ENCODE peak calls at places on chromosomes 3 and 15, in four cellular contexts. P, Z, H and Y are unnamed samples.

GRCh38 chr3:64763980-64764379 is 76.2 kb upstream of the ADAMTS9 start:
- DNase-seq in H (no peak), Z (no peak), P (no peak), Y (no peak)

GRCh38 chr3:128489860-128490649 is 2.9 kb downstream of the GATA2 start:
- DNase-seq in P (no peak), Z (peak), H (no peak), Y (no peak)

GRCh38 chr15:49270541-49271421 is 100.7 kb downstream of the GALK2 start:
- DNase-seq in H (peak), Z (peak), P (no peak), Y (no peak)

GRCh38 chr15:99009741-99010370 is 2.3 kb upstream of the PGPEP1L start:
- DNase-seq in H (no peak), P (no peak), Z (no peak), Y (no peak)

GRCh38 chr3:139836656-139837464 is 98.1 kb upstream of the CLSTN2 start:
- DNase-seq in H (no peak), Z (no peak), P (no peak), Y (peak)

GRCh38 chr3:14822875-14823807 is 4.4 kb downstream of the FGD5 start:
- DNase-seq in P (no peak), H (no peak), Z (no peak), Y (no peak)

GRCh38 chr3:118882353-118882947 is 152.2 kb downstream of the IGSF11 start:
- DNase-seq in P (peak), H (peak), Z (peak), Y (peak)

GRCh38 chr3:126782554-126782953 is 78.5 kb downstream of the CHCHD6 start:
- DNase-seq in Z (peak), H (peak), P (no peak), Y (no peak)

GRCh38 chr3:71874618-71875017 is 89.7 kb upstream of the PROK2 start:
- DNase-seq in P (no peak), H (no peak), Z (no peak), Y (no peak)

GRCh38 chr3:15797600-15798303 is at the start of gene ANKRD28:
- DNase-seq in P (no peak), Z (peak), H (no peak), Y (peak)

GRCh38 chr3:15512173-15512572 is 9.3 kb downstream of the COLQ start:
- DNase-seq in P (no peak), H (peak), Z (peak), Y (peak)

GRCh38 chr3:5194341-5194740 is 6.8 kb downstream of the EDEM1 start:
- DNase-seq in P (no peak), H (no peak), Z (no peak), Y (no peak)

GRCh38 chr15:63407612-63408011 is 26.0 kb upstream of the CA12 start:
- DNase-seq in H (no peak), Z (no peak), P (no peak), Y (peak)

GRCh38 chr3:45644467-45645201 is 44.6 kb upstream of the SACM1L start:
- DNase-seq in P (no peak), Z (peak), H (no peak), Y (no peak)

GRCh38 chr3:178525180-178525704 is 11.0 kb upstream of the KCNMB2 start:
- DNase-seq in P (no peak), Z (no peak), H (no peak), Y (no peak)

GRCh38 chr3:63395960-63396359 is 117.9 kb downstream of the SYNPR start:
- DNase-seq in P (no peak), Z (peak), H (no peak), Y (no peak)

GRCh38 chr15:53974121-53974520 is 4.1 kb upstream of the UNC13C start:
- DNase-seq in H (no peak), P (no peak), Z (no peak), Y (no peak)

GRCh38 chr3:150528359-150528797 is 17.9 kb downstream of the SERP1 start:
- DNase-seq in H (no peak), P (no peak), Z (peak), Y (peak)

GRCh38 chr3:127888564-127889107 is 26.4 kb upstream of the KBTBD12 start:
- DNase-seq in H (peak), Z (peak), P (no peak), Y (no peak)

GRCh38 chr15:73897441-73898261 is 24.3 kb downstream of the TBC1D21 start:
- DNase-seq in Z (peak), H (peak), P (peak), Y (peak)

GRCh38 chr3:11603628-11604027 is 40.1 kb downstream of the VGLL4 start:
- DNase-seq in H (peak), Z (peak), P (no peak), Y (no peak)

GRCh38 chr15:58569455-58569854 is 137.7 kb downstream of the LIPC start:
- DNase-seq in H (no peak), P (no peak), Z (no peak), Y (no peak)

GRCh38 chr3:114406286-114406685 is 112.5 kb downstream of the TIGIT start:
- DNase-seq in P (no peak), H (no peak), Z (no peak), Y (no peak)

GRCh38 chr15:69443032-69443611 is 9.5 kb upstream of the RPLP1 start:
- DNase-seq in P (no peak), Z (no peak), H (no peak), Y (no peak)

GRCh38 chr15:72706266-72706665 is 20.3 kb downstream of the BBS4 start:
- DNase-seq in P (no peak), Z (no peak), H (no peak), Y (no peak)